ENCODE peak calls at places on chromosomes 2 and 18, in nine cellular contexts. One of them, this sample, is unnamed.
A peak's percentile ranks its signal among the peaks of the same experiment; 100 is the strongest.

GRCh38 chr2:171630812-171631626 is 56.2 kb upstream of the DYNC1I2 start:
- DNase-seq in heart left ventricle: no peak
- DNase-seq in breast epithelium: no peak
- DNase-seq in esophagus squamous epithelium: no peak
- DNase-seq in A549: peak; percentile 40
- DNase-seq in sigmoid colon: no peak
- DNase-seq in tibial nerve: no peak
- DNase-seq in transverse colon: no peak
- DNase-seq in IMR-90: no peak
- DNase-seq in this sample: no peak

GRCh38 chr2:210199186-210199765 is 26.0 kb downstream of the ACADL start:
- DNase-seq in heart left ventricle: no peak
- DNase-seq in breast epithelium: no peak
- DNase-seq in esophagus squamous epithelium: no peak
- DNase-seq in A549: peak; percentile 25
- DNase-seq in sigmoid colon: no peak
- DNase-seq in tibial nerve: no peak
- DNase-seq in transverse colon: no peak
- DNase-seq in IMR-90: peak; percentile 41
- DNase-seq in this sample: no peak

GRCh38 chr2:169757778-169758177 is 24.1 kb downstream of the KLHL23 start:
- DNase-seq in heart left ventricle: no peak
- DNase-seq in breast epithelium: no peak
- DNase-seq in esophagus squamous epithelium: no peak
- DNase-seq in A549: no peak
- DNase-seq in sigmoid colon: no peak
- DNase-seq in tibial nerve: no peak
- DNase-seq in transverse colon: no peak
- DNase-seq in IMR-90: no peak
- DNase-seq in this sample: no peak

GRCh38 chr2:152594022-152594712 is 123.1 kb downstream of the PRPF40A start:
- DNase-seq in heart left ventricle: peak; percentile 44
- DNase-seq in breast epithelium: no peak
- DNase-seq in esophagus squamous epithelium: no peak
- DNase-seq in A549: no peak
- DNase-seq in sigmoid colon: peak; percentile 70
- DNase-seq in tibial nerve: peak; percentile 66
- DNase-seq in transverse colon: peak; percentile 47
- DNase-seq in IMR-90: no peak
- DNase-seq in this sample: no peak

GRCh38 chr2:208982831-208983230 is 441.0 kb upstream of the MAP2 start:
- DNase-seq in heart left ventricle: no peak
- DNase-seq in breast epithelium: no peak
- DNase-seq in esophagus squamous epithelium: no peak
- DNase-seq in A549: no peak
- DNase-seq in sigmoid colon: no peak
- DNase-seq in tibial nerve: no peak
- DNase-seq in transverse colon: no peak
- DNase-seq in IMR-90: no peak
- DNase-seq in this sample: no peak

GRCh38 chr2:96924775-96925747 is 55.2 kb upstream of the SEMA4C start:
- DNase-seq in heart left ventricle: no peak
- DNase-seq in breast epithelium: no peak
- DNase-seq in esophagus squamous epithelium: no peak
- DNase-seq in A549: no peak
- DNase-seq in sigmoid colon: peak; percentile 77
- DNase-seq in tibial nerve: no peak
- DNase-seq in transverse colon: no peak
- DNase-seq in IMR-90: no peak
- DNase-seq in this sample: no peak

GRCh38 chr2:120902532-120903088 is 166.9 kb downstream of the GLI2 start:
- DNase-seq in heart left ventricle: no peak
- DNase-seq in breast epithelium: no peak
- DNase-seq in esophagus squamous epithelium: no peak
- DNase-seq in A549: no peak
- DNase-seq in sigmoid colon: no peak
- DNase-seq in tibial nerve: no peak
- DNase-seq in transverse colon: no peak
- DNase-seq in IMR-90: no peak
- DNase-seq in this sample: no peak

GRCh38 chr2:33134086-33134763 is 187.5 kb downstream of the LTBP1 start:
- DNase-seq in heart left ventricle: peak; percentile 47
- DNase-seq in breast epithelium: no peak
- DNase-seq in esophagus squamous epithelium: no peak
- DNase-seq in A549: peak; percentile 72
- DNase-seq in sigmoid colon: peak; percentile 85
- DNase-seq in tibial nerve: peak; percentile 66
- DNase-seq in transverse colon: peak; percentile 24
- DNase-seq in IMR-90: peak; percentile 99
- DNase-seq in this sample: peak; percentile 29

GRCh38 chr2:203626952-203627681 is 79.3 kb upstream of the CD28 start:
- DNase-seq in heart left ventricle: no peak
- DNase-seq in breast epithelium: no peak
- DNase-seq in esophagus squamous epithelium: no peak
- DNase-seq in A549: no peak
- DNase-seq in sigmoid colon: no peak
- DNase-seq in tibial nerve: no peak
- DNase-seq in transverse colon: no peak
- DNase-seq in IMR-90: peak; percentile 86
- DNase-seq in this sample: no peak

GRCh38 chr2:206390181-206390580 is 53.2 kb upstream of the ADAM23 start:
- DNase-seq in heart left ventricle: no peak
- DNase-seq in breast epithelium: no peak
- DNase-seq in esophagus squamous epithelium: no peak
- DNase-seq in A549: no peak
- DNase-seq in sigmoid colon: no peak
- DNase-seq in tibial nerve: no peak
- DNase-seq in transverse colon: no peak
- DNase-seq in IMR-90: no peak
- DNase-seq in this sample: no peak

GRCh38 chr2:240626531-240627300 is 1.4 kb downstream of the GPR35 start:
- DNase-seq in heart left ventricle: no peak
- DNase-seq in breast epithelium: peak; percentile 43
- DNase-seq in esophagus squamous epithelium: no peak
- DNase-seq in A549: no peak
- DNase-seq in sigmoid colon: peak; percentile 66
- DNase-seq in tibial nerve: no peak
- DNase-seq in transverse colon: peak; percentile 49
- DNase-seq in IMR-90: no peak
- DNase-seq in this sample: peak; percentile 42

GRCh38 chr2:229417906-229418305 is 146.8 kb upstream of the PID1 start:
- DNase-seq in heart left ventricle: no peak
- DNase-seq in breast epithelium: no peak
- DNase-seq in esophagus squamous epithelium: no peak
- DNase-seq in A549: no peak
- DNase-seq in sigmoid colon: no peak
- DNase-seq in tibial nerve: no peak
- DNase-seq in transverse colon: no peak
- DNase-seq in IMR-90: no peak
- DNase-seq in this sample: no peak

GRCh38 chr2:6665093-6665721 is 200.5 kb downstream of the CMPK2 start:
- DNase-seq in heart left ventricle: no peak
- DNase-seq in breast epithelium: no peak
- DNase-seq in esophagus squamous epithelium: no peak
- DNase-seq in A549: no peak
- DNase-seq in sigmoid colon: no peak
- DNase-seq in tibial nerve: no peak
- DNase-seq in transverse colon: no peak
- DNase-seq in IMR-90: no peak
- DNase-seq in this sample: no peak

GRCh38 chr2:186572705-186573104 is 17.2 kb upstream of the ITGAV start:
- DNase-seq in heart left ventricle: no peak
- DNase-seq in breast epithelium: no peak
- DNase-seq in esophagus squamous epithelium: no peak
- DNase-seq in A549: peak; percentile 85
- DNase-seq in sigmoid colon: no peak
- DNase-seq in tibial nerve: no peak
- DNase-seq in transverse colon: no peak
- DNase-seq in IMR-90: no peak
- DNase-seq in this sample: no peak

GRCh38 chr2:111897924-111898702 is at the start of gene MERTK:
- DNase-seq in heart left ventricle: peak; percentile 91
- DNase-seq in breast epithelium: peak; percentile 79
- DNase-seq in esophagus squamous epithelium: no peak
- DNase-seq in A549: peak; percentile 87
- DNase-seq in sigmoid colon: peak; percentile 95
- DNase-seq in tibial nerve: peak; percentile 63
- DNase-seq in transverse colon: peak; percentile 86
- DNase-seq in IMR-90: peak; percentile 71
- DNase-seq in this sample: peak; percentile 91

GRCh38 chr18:11366410-11366809 is 217.0 kb upstream of the PIEZO2 start:
- DNase-seq in heart left ventricle: peak; percentile 35
- DNase-seq in breast epithelium: no peak
- DNase-seq in esophagus squamous epithelium: no peak
- DNase-seq in A549: peak; percentile 1
- DNase-seq in sigmoid colon: no peak
- DNase-seq in tibial nerve: no peak
- DNase-seq in transverse colon: no peak
- DNase-seq in IMR-90: peak; percentile 57
- DNase-seq in this sample: peak; percentile 13

GRCh38 chr2:176827269-176827668 is 385.3 kb upstream of the HNRNPA3 start:
- DNase-seq in heart left ventricle: no peak
- DNase-seq in breast epithelium: no peak
- DNase-seq in esophagus squamous epithelium: no peak
- DNase-seq in A549: no peak
- DNase-seq in sigmoid colon: no peak
- DNase-seq in tibial nerve: no peak
- DNase-seq in transverse colon: no peak
- DNase-seq in IMR-90: no peak
- DNase-seq in this sample: no peak

GRCh38 chr18:24270937-24271380 is 126.7 kb downstream of the OSBPL1A start:
- DNase-seq in heart left ventricle: no peak
- DNase-seq in breast epithelium: no peak
- DNase-seq in esophagus squamous epithelium: no peak
- DNase-seq in A549: peak; percentile 29
- DNase-seq in sigmoid colon: no peak
- DNase-seq in tibial nerve: peak; percentile 6
- DNase-seq in transverse colon: no peak
- DNase-seq in IMR-90: peak; percentile 63
- DNase-seq in this sample: no peak

GRCh38 chr18:63159590-63159989 is 160.0 kb downstream of the BCL2 start:
- DNase-seq in heart left ventricle: no peak
- DNase-seq in breast epithelium: no peak
- DNase-seq in esophagus squamous epithelium: no peak
- DNase-seq in A549: no peak
- DNase-seq in sigmoid colon: no peak
- DNase-seq in tibial nerve: no peak
- DNase-seq in transverse colon: peak; percentile 39
- DNase-seq in IMR-90: no peak
- DNase-seq in this sample: no peak

GRCh38 chr18:36711813-36712444 is 116.9 kb downstream of the TPGS2 start:
- DNase-seq in heart left ventricle: peak; percentile 63
- DNase-seq in breast epithelium: no peak
- DNase-seq in esophagus squamous epithelium: no peak
- DNase-seq in A549: peak; percentile 41
- DNase-seq in sigmoid colon: no peak
- DNase-seq in tibial nerve: no peak
- DNase-seq in transverse colon: no peak
- DNase-seq in IMR-90: peak; percentile 94
- DNase-seq in this sample: peak; percentile 91

DNA sequence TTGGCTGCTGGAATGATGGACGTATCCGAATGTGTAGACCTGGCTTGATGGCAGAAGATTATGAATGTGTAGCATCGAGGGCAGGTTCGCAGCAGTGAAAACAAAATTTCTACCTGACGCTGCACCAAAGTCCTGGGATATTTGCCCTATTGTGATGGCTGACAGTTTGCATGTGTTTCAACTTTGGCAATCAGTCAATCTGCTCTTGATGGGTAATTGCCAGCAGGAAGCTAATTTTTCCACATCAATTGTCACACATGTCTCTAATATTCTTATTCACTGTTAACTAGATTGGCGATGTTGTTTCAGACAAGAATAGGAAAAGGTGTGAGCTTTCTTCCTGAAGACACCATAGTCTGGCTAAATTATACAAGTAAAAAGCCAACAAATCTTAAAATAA is 821.3 kb downstream of the LRRTM4 start:
- DNase-seq in heart left ventricle: no peak
- DNase-seq in breast epithelium: no peak
- DNase-seq in esophagus squamous epithelium: no peak
- DNase-seq in A549: no peak
- DNase-seq in sigmoid colon: no peak
- DNase-seq in tibial nerve: no peak
- DNase-seq in transverse colon: no peak
- DNase-seq in IMR-90: no peak
- DNase-seq in this sample: no peak
- TF ChIP-seq CTCF in heart left ventricle: no peak
- TF ChIP-seq CTCF in breast epithelium: no peak
- TF ChIP-seq CTCF in esophagus squamous epithelium: no peak
- TF ChIP-seq CTCF in A549: no peak
- TF ChIP-seq CTCF in sigmoid colon: no peak
- TF ChIP-seq CTCF in tibial nerve: no peak
- TF ChIP-seq CTCF in transverse colon: no peak
- TF ChIP-seq CTCF in IMR-90: no peak
- TF ChIP-seq CTCF in this sample: no peak

GRCh38 chr2:40439473-40439872 is 12.4 kb downstream of the SLC8A1 start:
- DNase-seq in heart left ventricle: no peak
- DNase-seq in breast epithelium: no peak
- DNase-seq in esophagus squamous epithelium: no peak
- DNase-seq in A549: no peak
- DNase-seq in sigmoid colon: no peak
- DNase-seq in tibial nerve: no peak
- DNase-seq in transverse colon: no peak
- DNase-seq in IMR-90: peak; percentile 79
- DNase-seq in this sample: no peak
- H3K4me1 ChIP-seq in heart left ventricle: peaks cover 25% of the 10 kb centered on the region
- H3K4me1 ChIP-seq in breast epithelium: no peaks in the 10 kb centered on the region
- H3K4me1 ChIP-seq in esophagus squamous epithelium: no peaks in the 10 kb centered on the region
- H3K4me1 ChIP-seq in A549: peaks cover 24% of the 10 kb centered on the region
- H3K4me1 ChIP-seq in sigmoid colon: peaks cover 35% of the 10 kb centered on the region
- H3K4me1 ChIP-seq in tibial nerve: no peaks in the 10 kb centered on the region
- H3K4me1 ChIP-seq in transverse colon: no peaks in the 10 kb centered on the region
- H3K4me1 ChIP-seq in IMR-90: peaks cover 21% of the 10 kb centered on the region
- H3K4me1 ChIP-seq in this sample: peaks cover 12% of the 10 kb centered on the region

GRCh38 chr2:195535911-195536522 is 121.0 kb upstream of the SLC39A10 start:
- DNase-seq in heart left ventricle: peak; percentile 38
- DNase-seq in breast epithelium: no peak
- DNase-seq in esophagus squamous epithelium: peak; percentile 31
- DNase-seq in A549: no peak
- DNase-seq in sigmoid colon: no peak
- DNase-seq in tibial nerve: peak; percentile 30
- DNase-seq in transverse colon: peak; percentile 63
- DNase-seq in IMR-90: no peak
- DNase-seq in this sample: peak; percentile 47
- TF ChIP-seq POLR2A in heart left ventricle: no peak
- TF ChIP-seq POLR2A in breast epithelium: no peak
- TF ChIP-seq POLR2A in esophagus squamous epithelium: no peak
- TF ChIP-seq POLR2A in A549: no peak
- TF ChIP-seq POLR2A in sigmoid colon: no peak
- TF ChIP-seq POLR2A in tibial nerve: no peak
- TF ChIP-seq POLR2A in transverse colon: no peak
- TF ChIP-seq POLR2A in IMR-90: no peak
- TF ChIP-seq POLR2A in this sample: no peak

DNA sequence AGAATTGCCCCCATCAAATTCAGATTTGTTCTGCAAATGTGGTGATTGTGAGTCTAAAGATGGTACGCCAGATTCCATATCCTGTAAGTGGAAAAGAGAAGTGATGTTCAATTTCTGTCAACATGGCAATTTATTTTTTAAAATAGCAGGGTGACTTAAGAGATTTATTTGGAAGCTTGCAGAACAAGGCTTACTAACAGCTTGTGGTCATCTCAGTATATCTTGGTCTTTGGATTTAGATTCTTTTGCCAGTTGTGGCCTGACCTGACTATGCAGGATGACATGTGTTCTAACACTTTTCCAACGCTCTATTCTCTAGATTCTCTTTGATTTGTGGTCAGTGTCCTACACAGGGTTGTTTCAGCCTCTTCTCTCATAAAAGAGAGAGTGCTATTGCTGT is 74.4 kb downstream of the MAP3K20 start:
- DNase-seq in heart left ventricle: no peak
- DNase-seq in breast epithelium: no peak
- DNase-seq in esophagus squamous epithelium: no peak
- DNase-seq in A549: no peak
- DNase-seq in sigmoid colon: no peak
- DNase-seq in tibial nerve: no peak
- DNase-seq in transverse colon: no peak
- DNase-seq in IMR-90: peak; percentile 76
- DNase-seq in this sample: no peak
- TF ChIP-seq CTCF in heart left ventricle: no peak
- TF ChIP-seq CTCF in breast epithelium: no peak
- TF ChIP-seq CTCF in esophagus squamous epithelium: no peak
- TF ChIP-seq CTCF in A549: no peak
- TF ChIP-seq CTCF in sigmoid colon: no peak
- TF ChIP-seq CTCF in tibial nerve: no peak
- TF ChIP-seq CTCF in transverse colon: no peak
- TF ChIP-seq CTCF in IMR-90: no peak
- TF ChIP-seq CTCF in this sample: no peak